ENCODE peak calls at places on chromosomes 11 and 22, in ten cellular contexts. H is WERI-Rb-1, P is kidney, M is aorta, Z is small intestine, W is neuronal stem cell, U is GM23248, J is keratinocyte, G is HCT116, Q is PC-9. V is an unnamed sample. For H3K9me3, the result is how much of the 10 kb centered on the place peaks cover.

GRCh38 chr11:7485136-7485853 is at the start of gene OLFML1:
- DNase-seq in J (no peak), H (no peak), Z (no peak), U (peak), Q (no peak), G (no peak), W (no peak), P (no peak), M (no peak), V (no peak)

GRCh38 chr22:37379085-37379484 is 48.2 kb downstream of the ELFN2 start:
- DNase-seq in Q (no peak), P (no peak), M (no peak), W (no peak), U (no peak), J (no peak), Z (no peak), H (no peak), G (no peak), V (no peak)

GRCh38 chr11:109729761-109730160 is 307.8 kb downstream of the C11orf87 start:
- DNase-seq in U (no peak), P (no peak), M (no peak), H (peak), J (no peak), Q (no peak), W (no peak), G (no peak), Z (no peak), V (no peak)

GRCh38 chr11:73716153-73717056 is 44.5 kb downstream of the RAB6A start:
- DNase-seq in G (no peak), J (no peak), Q (no peak), U (no peak), Z (no peak), M (no peak), W (no peak), P (no peak), H (no peak), V (no peak)

GRCh38 chr11:108324587-108324986 is 101.7 kb downstream of the ATM start:
- DNase-seq in Q (peak), W (no peak), M (no peak), Z (no peak), H (no peak), P (no peak), J (no peak), G (no peak), U (peak), V (no peak)

GRCh38 chr11:92589512-92589911 is 364.9 kb downstream of the FAT3 start:
- DNase-seq in Q (no peak), M (no peak), Z (no peak), W (no peak), U (no peak), G (no peak), P (no peak), H (no peak), J (no peak), V (no peak)

GRCh38 chr11:128351168-128351567 is 236.2 kb downstream of the ETS1 start:
- DNase-seq in H (no peak), U (no peak), Q (no peak), W (no peak), J (no peak), G (no peak), M (no peak), P (no peak), Z (no peak), V (no peak)

GRCh38 chr22:17773606-17774205 is 563 bp downstream of the BID start:
- DNase-seq in H (peak), M (peak), U (peak), G (no peak), J (no peak), W (peak), P (no peak), Q (peak), Z (peak), V (no peak)

GRCh38 chr22:44129614-44129976 is 51.1 kb upstream of the PARVG start:
- DNase-seq in Q (no peak), Z (no peak), G (no peak), H (no peak), P (no peak), U (peak), J (no peak), M (no peak), W (no peak), V (no peak)

GRCh38 chr11:14422052-14422813 is 63.2 kb upstream of the RRAS2 start:
- DNase-seq in P (peak), Z (peak), Q (peak), J (peak), M (peak), G (peak), W (peak), H (peak), U (peak), V (peak)

GRCh38 chr11:14420223-14420622 is 61.2 kb upstream of the RRAS2 start:
- DNase-seq in J (no peak), Z (no peak), Q (no peak), G (no peak), P (no peak), H (no peak), W (no peak), M (no peak), U (no peak), V (no peak)

GRCh38 chr11:14417975-14418374 is 59.0 kb upstream of the RRAS2 start:
- DNase-seq in Q (no peak), U (peak), J (no peak), W (no peak), Z (no peak), H (no peak), G (no peak), P (no peak), M (no peak), V (no peak)

GRCh38 chr11:14417186-14417585 is 58.2 kb upstream of the RRAS2 start:
- DNase-seq in Q (no peak), M (no peak), U (peak), J (no peak), G (no peak), Z (no peak), W (no peak), P (no peak), H (no peak), V (no peak)

DNA sequence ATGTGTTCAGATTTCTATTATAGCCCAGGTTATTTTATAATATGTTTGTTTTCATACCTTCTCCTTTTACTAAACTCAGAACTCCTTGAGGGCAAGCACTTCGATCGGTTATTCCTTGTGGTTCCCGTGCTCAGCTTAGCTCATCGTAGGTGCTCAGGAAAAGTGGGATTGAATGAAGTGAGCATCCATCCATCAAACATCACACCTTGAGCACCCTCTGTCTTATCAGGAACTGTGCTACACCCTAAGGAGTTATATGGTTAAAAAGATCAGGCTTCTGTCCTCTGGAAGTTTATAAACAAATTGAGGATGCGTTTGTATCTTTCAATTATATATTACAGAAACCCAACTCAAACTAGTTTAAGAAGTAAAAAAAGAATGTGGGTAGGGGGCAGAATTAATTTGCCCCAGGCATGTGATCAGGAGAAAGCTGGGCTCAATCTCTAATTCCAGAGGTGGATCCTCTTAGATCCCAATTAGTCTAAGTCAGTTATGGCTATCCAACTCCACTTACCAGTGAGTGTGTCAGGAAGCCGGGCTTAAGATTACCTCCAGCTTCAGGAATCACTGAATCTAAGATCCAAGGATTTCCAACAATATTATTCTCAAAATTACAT is 59.9 kb upstream of the RRAS2 start:
- DNase-seq in H (no peak), U (peak), W (no peak), M (no peak), P (no peak), Q (no peak), Z (peak), G (peak), J (no peak), V (no peak)
- H3K9me3 ChIP-seq in H (under half), U (under half), W (under half), M (under half), P (under half), Q (under half), Z (under half), G (under half), J (under half), V (under half)

GRCh38 chr11:56296877-56297276 is 4.8 kb upstream of the OR8H1 start:
- DNase-seq in G (no peak), P (no peak), M (no peak), W (no peak), Z (no peak), Q (no peak), J (no peak), U (no peak), H (no peak), V (no peak)
- H3K27ac ChIP-seq in G (no peak), P (no peak), M (no peak), W (no peak), Z (no peak), Q (no peak), J (no peak), U (no peak), H (no peak), V (no peak)

GRCh38 chr11:2813141-2813908 is 72.2 kb downstream of the CDKN1C start:
- DNase-seq in Z (no peak), H (no peak), P (peak), G (no peak), U (no peak), W (no peak), M (peak), J (no peak), Q (no peak), V (no peak)

GRCh38 chr11:2812371-2812991 is 73.1 kb downstream of the CDKN1C start:
- DNase-seq in Z (no peak), U (no peak), P (peak), J (no peak), H (no peak), G (no peak), W (no peak), Q (no peak), M (peak), V (no peak)

GRCh38 chr11:2814751-2815150 is 70.8 kb downstream of the CDKN1C start:
- DNase-seq in M (peak), G (no peak), Z (no peak), H (no peak), U (no peak), P (peak), J (no peak), Q (no peak), W (no peak), V (no peak)

GRCh38 chr11:2815762-2816496 is 69.6 kb downstream of the CDKN1C start:
- DNase-seq in W (no peak), J (no peak), Q (no peak), P (peak), U (no peak), Z (no peak), M (peak), G (no peak), H (no peak), V (no peak)

GRCh38 chr11:2813968-2814367 is 71.6 kb downstream of the CDKN1C start:
- DNase-seq in U (no peak), G (no peak), M (no peak), H (no peak), J (no peak), W (no peak), P (no peak), Q (no peak), Z (no peak), V (no peak)
- H3K9me3 ChIP-seq in U (under half), G (under half), M (under half), H (under half), J (under half), W (under half), P (under half), Q (under half), Z (under half), V (under half)

GRCh38 chr22:21032037-21032842 is at the start of gene SLC7A4:
- DNase-seq in M (no peak), H (no peak), P (no peak), Q (no peak), Z (no peak), W (no peak), J (no peak), G (no peak), U (no peak), V (no peak)

GRCh38 chr22:21032843-21033688 is 705 bp upstream of the SLC7A4 start:
- DNase-seq in Q (no peak), Z (no peak), G (no peak), M (no peak), J (no peak), W (peak), U (no peak), H (no peak), P (no peak), V (no peak)

GRCh38 chr22:21031545-21032036 is 770 bp downstream of the SLC7A4 start:
- DNase-seq in P (no peak), J (no peak), Z (no peak), M (no peak), U (no peak), G (no peak), W (no peak), Q (no peak), H (no peak), V (no peak)

GRCh38 chr22:21033895-21034294 is 1.5 kb upstream of the SLC7A4 start:
- DNase-seq in U (no peak), P (no peak), M (no peak), Z (no peak), J (no peak), Q (no peak), H (no peak), G (no peak), W (no peak), V (no peak)

GRCh38 chr22:21034989-21035388 is 2.6 kb upstream of the SLC7A4 start:
- DNase-seq in Q (no peak), P (no peak), H (no peak), G (no peak), W (no peak), J (no peak), Z (no peak), M (no peak), U (no peak), V (no peak)
- H3K27ac ChIP-seq in Q (no peak), P (no peak), H (no peak), G (no peak), W (no peak), J (no peak), Z (no peak), M (no peak), U (no peak), V (no peak)

GRCh38 chr11:98411777-98412176 is 609.0 kb upstream of the CNTN5 start:
- DNase-seq in J (no peak), Z (no peak), M (no peak), P (no peak), Q (no peak), G (no peak), H (peak), W (peak), U (no peak), V (no peak)
- H3K9me3 ChIP-seq in J (under half), Z (under half), M (under half), P (under half), Q (under half), G (under half), H (under half), W (under half), U (under half), V (under half)

GRCh38 chr11:101617735-101618332 is 34.0 kb upstream of the TRPC6 start:
- DNase-seq in P (no peak), H (no peak), W (no peak), Z (no peak), G (no peak), Q (no peak), J (peak), U (peak), M (no peak), V (no peak)
- H3K27ac ChIP-seq in P (no peak), H (no peak), W (no peak), Z (no peak), G (no peak), Q (no peak), J (peak), U (no peak), M (no peak), V (no peak)

GRCh38 chr22:49569286-49570031 is 258.2 kb downstream of the BRD1 start:
- DNase-seq in H (no peak), Q (no peak), J (no peak), M (peak), Z (no peak), G (no peak), W (no peak), P (peak), U (no peak), V (no peak)
- H3K9me3 ChIP-seq in H (under half), Q (under half), J (under half), M (under half), Z (under half), G (under half), W (under half), P (under half), U (under half), V (under half)

GRCh38 chr11:13117344-13117743 is 108.2 kb downstream of the RASSF10 start:
- DNase-seq in H (no peak), P (no peak), U (no peak), Q (peak), Z (peak), G (no peak), M (no peak), J (no peak), W (no peak), V (no peak)
- H3K27ac ChIP-seq in H (no peak), P (no peak), U (peak), Q (peak), Z (no peak), G (no peak), M (no peak), J (no peak), W (no peak), V (no peak)

V was measured in lung.